ENCODE peak calls at places on chromosomes 5 and 9, in nine cellular contexts. C is SJCRH30; F is left ventricle myocardium inferior; G is right atrium auricular region; X is A673; Z is pancreas; V is tibial nerve; H is CD8-positive, alpha-beta T cell; E is cardiac muscle cell. R is an unnamed sample.
A peak's percentile ranks its signal among the peaks of the same experiment; 100 is the strongest.

GRCh38 chr9:104750185-104750762 is 2.8 kb downstream of the NIPSNAP3A start:
- DNase-seq in G (no peak), X (no peak), Z (no peak), H (no peak), V (no peak), E (no peak), F (no peak), C (no peak), R (no peak)

GRCh38 chr5:149002053-149002452 is 60.8 kb downstream of the SH3TC2 start:
- DNase-seq in G (no peak), X (peak; percentile 37), E (peak; percentile 96), H (no peak), C (peak; percentile 98), Z (no peak), V (no peak), F (no peak), R (no peak)

GRCh38 chr5:121525731-121526130 is 326.0 kb upstream of the FTMT start:
- DNase-seq in C (no peak), E (no peak), H (no peak), F (no peak), G (no peak), V (no peak), X (peak; percentile 1), Z (no peak), R (no peak)

GRCh38 chr9:130167927-130168326 is 4.3 kb upstream of the NCS1 start:
- DNase-seq in Z (no peak), H (no peak), G (no peak), C (no peak), F (no peak), X (no peak), V (no peak), E (no peak), R (no peak)

GRCh38 chr5:149174847-149175234 is 33.5 kb downstream of the ABLIM3 start:
- DNase-seq in Z (no peak), X (no peak), G (no peak), C (no peak), V (no peak), F (no peak), E (no peak), H (no peak), R (no peak)

GRCh38 chr5:142492781-142493281 is 168.0 kb upstream of the SPRY4 start:
- DNase-seq in X (peak; percentile 65), G (no peak), Z (no peak), H (no peak), V (no peak), C (peak; percentile 70), E (peak; percentile 93), F (no peak), R (no peak)

GRCh38 chr5:76620166-76620565 is 3.0 kb downstream of the F2RL2 start:
- DNase-seq in F (no peak), C (no peak), G (no peak), X (no peak), E (no peak), H (no peak), V (no peak), Z (no peak), R (no peak)

GRCh38 chr5:138331449-138332368 is at the start of gene CDC25C:
- DNase-seq in Z (peak; percentile 98), X (peak; percentile 100), E (peak; percentile 100), H (peak; percentile 97), F (peak; percentile 98), G (peak; percentile 99), V (peak; percentile 96), C (peak; percentile 99), R (peak; percentile 97)

GRCh38 chr5:54440456-54440893 is 15.0 kb upstream of the HSPB3 start:
- DNase-seq in G (no peak), E (no peak), F (no peak), C (no peak), V (no peak), X (no peak), Z (no peak), H (no peak), R (peak; percentile 34)

GRCh38 chr5:13957032-13957645 is 12.7 kb upstream of the DNAH5 start:
- DNase-seq in Z (no peak), G (no peak), V (no peak), E (peak; percentile 64), H (no peak), X (peak; percentile 69), C (peak; percentile 61), F (no peak), R (no peak)

GRCh38 chr9:16532681-16533450 is 337.6 kb downstream of the BNC2 start:
- DNase-seq in X (no peak), H (no peak), F (no peak), V (no peak), G (no peak), E (peak; percentile 84), C (no peak), Z (no peak), R (no peak)

GRCh38 chr5:33890147-33890546 is 1.6 kb downstream of the ADAMTS12 start:
- DNase-seq in G (no peak), X (no peak), Z (no peak), F (no peak), C (peak; percentile 9), V (no peak), H (no peak), E (peak; percentile 33), R (no peak)

GRCh38 chr5:150780180-150780692 is 1.7 kb downstream of the SMIM3 start:
- DNase-seq in Z (no peak), F (peak; percentile 47), X (no peak), V (no peak), H (no peak), C (peak; percentile 70), G (peak; percentile 78), E (peak; percentile 44), R (peak; percentile 73)

GRCh38 chr5:150783422-150783928 is 4.9 kb downstream of the SMIM3 start:
- DNase-seq in E (peak; percentile 94), C (no peak), Z (peak; percentile 72), V (no peak), F (peak; percentile 35), X (peak; percentile 93), G (peak; percentile 77), H (peak; percentile 64), R (peak; percentile 55)

GRCh38 chr5:150780816-150781221 is 2.3 kb downstream of the SMIM3 start:
- DNase-seq in X (no peak), F (no peak), H (no peak), V (no peak), E (peak; percentile 61), C (no peak), G (no peak), Z (no peak), R (no peak)

GRCh38 chr5:150782850-150783249 is 4.3 kb downstream of the SMIM3 start:
- DNase-seq in E (no peak), Z (no peak), C (no peak), X (no peak), G (no peak), V (no peak), H (no peak), F (no peak), R (no peak)

GRCh38 chr5:150781706-150782614 is 3.4 kb downstream of the SMIM3 start:
- DNase-seq in X (no peak), E (peak; percentile 96), C (peak; percentile 85), Z (no peak), H (no peak), G (peak; percentile 95), F (peak; percentile 64), V (peak; percentile 36), R (no peak)
- H3K4me3 ChIP-seq in X (no peak overlapping the region), E (no peak overlapping the region), C (peak overlapping the region; percentile 1), Z (no peak overlapping the region), H (no peak overlapping the region), G (no peak overlapping the region), F (peak overlapping the region; percentile 75), V (peak overlapping the region; percentile 89), R (no peak overlapping the region)

GRCh38 chr5:2740051-2740848 is 11.2 kb downstream of the IRX2 start:
- DNase-seq in Z (no peak), F (no peak), E (no peak), C (no peak), G (no peak), V (no peak), H (no peak), X (no peak), R (no peak)

GRCh38 chr5:2740849-2741555 is 10.5 kb downstream of the IRX2 start:
- DNase-seq in G (no peak), H (no peak), E (no peak), C (no peak), V (no peak), Z (no peak), F (no peak), X (no peak), R (no peak)

GRCh38 chr5:2742921-2743679 is 8.4 kb downstream of the IRX2 start:
- DNase-seq in F (no peak), Z (no peak), E (no peak), G (peak; percentile 11), X (no peak), C (no peak), V (no peak), H (no peak), R (no peak)

GRCh38 chr5:2739360-2740050 is 12.0 kb downstream of the IRX2 start:
- DNase-seq in E (peak; percentile 16), C (no peak), H (no peak), F (no peak), Z (no peak), X (no peak), V (no peak), G (no peak), R (no peak)

DNA sequence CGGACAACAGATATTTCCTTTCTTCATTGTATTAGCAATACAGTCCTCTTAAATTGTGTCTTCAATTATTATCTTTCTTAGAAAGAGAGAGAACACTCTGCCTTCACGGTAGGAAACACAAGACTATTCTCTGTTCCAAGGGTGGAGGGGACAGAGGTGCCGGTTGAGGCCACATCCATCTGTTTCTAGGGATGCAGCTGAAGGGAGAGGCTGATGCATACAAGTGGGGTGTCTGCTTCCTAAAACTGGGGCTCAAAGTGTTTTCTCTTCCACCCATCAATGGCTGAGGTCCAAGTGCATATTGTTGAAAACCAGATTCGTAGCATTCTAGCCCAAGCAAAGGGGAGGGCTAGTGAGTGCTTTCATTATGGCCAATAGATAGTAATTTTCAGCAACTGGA is 9.5 kb downstream of the IRX2 start:
- DNase-seq in Z (no peak), X (no peak), F (no peak), G (no peak), E (no peak), V (no peak), H (no peak), C (no peak), R (no peak)
- H3K27me3 ChIP-seq in Z (peaks cover 56% of the 10 kb centered on the region), X (no peaks in the 10 kb centered on the region), F (peaks cover 100% of the 10 kb centered on the region), G (peaks cover 13% of the 10 kb centered on the region), E (peaks cover 94% of the 10 kb centered on the region), V (peaks cover 98% of the 10 kb centered on the region), H (peaks cover 9% of the 10 kb centered on the region), C (no peaks in the 10 kb centered on the region), R (no peaks in the 10 kb centered on the region)

DNA sequence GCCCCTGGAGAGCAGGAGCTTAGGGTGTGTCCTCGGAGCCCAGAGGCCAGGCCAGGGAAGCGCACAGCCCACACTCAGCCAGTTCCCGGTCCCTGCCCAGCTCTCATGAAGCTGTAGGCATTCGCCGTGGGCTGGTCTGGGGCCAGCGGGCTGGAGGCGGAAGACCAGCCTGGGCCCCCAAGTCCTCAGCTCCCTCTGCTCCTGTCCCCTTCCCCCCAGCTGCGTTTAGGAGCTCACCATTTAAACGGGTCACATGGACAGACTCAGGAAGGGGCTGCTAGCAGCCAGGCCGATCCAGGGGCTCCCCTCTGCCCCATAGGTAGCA is 17.4 kb downstream of the DNLZ start:
- DNase-seq in Z (no peak), E (no peak), C (no peak), H (no peak), V (no peak), G (no peak), F (no peak), X (no peak), R (no peak)
- H3K4me3 ChIP-seq in Z (no peak overlapping the region), E (no peak overlapping the region), C (peak overlapping the region; percentile 3), H (no peak overlapping the region), V (peak overlapping the region; percentile 29), G (no peak overlapping the region), F (peak overlapping the region; percentile 54), X (no peak overlapping the region), R (no peak overlapping the region)

GRCh38 chr5:169222934-169223594 is 77.9 kb downstream of the SLIT3 start:
- DNase-seq in C (no peak), F (no peak), X (no peak), E (no peak), G (no peak), Z (no peak), H (no peak), V (no peak), R (no peak)
- H3K27me3 ChIP-seq in C (peaks cover 4% of the 10 kb centered on the region), F (no peaks in the 10 kb centered on the region), X (peaks cover 18% of the 10 kb centered on the region), E (no peaks in the 10 kb centered on the region), G (no peaks in the 10 kb centered on the region), Z (no peaks in the 10 kb centered on the region), H (no peaks in the 10 kb centered on the region), V (no peaks in the 10 kb centered on the region), R (peaks cover 1% of the 10 kb centered on the region)